ENCODE peak calls at places on chromosomes 12 and 14, in six cellular contexts. One of them, this sample, is unnamed.

GRCh38 chr14:39085933-39086332 is 17.1 kb downstream of the SEC23A start:
- DNase-seq in kidney: no peak
- DNase-seq in esophagus squamous epithelium: no peak
- DNase-seq in CD8-positive, alpha-beta T cell: no peak
- DNase-seq in psoas muscle: no peak
- DNase-seq in lower lobe of right lung: no peak
- DNase-seq in this sample: peak

GRCh38 chr12:25692115-25693035 is 139.3 kb upstream of the LMNTD1 start:
- DNase-seq in kidney: no peak
- DNase-seq in esophagus squamous epithelium: no peak
- DNase-seq in psoas muscle: no peak
- DNase-seq in CD8-positive, alpha-beta T cell: no peak
- DNase-seq in lower lobe of right lung: no peak
- DNase-seq in this sample: peak

GRCh38 chr12:98416845-98417244 is 98.5 kb upstream of the TMPO start:
- DNase-seq in lower lobe of right lung: no peak
- DNase-seq in psoas muscle: no peak
- DNase-seq in esophagus squamous epithelium: no peak
- DNase-seq in kidney: no peak
- DNase-seq in CD8-positive, alpha-beta T cell: no peak
- DNase-seq in this sample: peak

GRCh38 chr12:119920064-119920463 is 42.9 kb upstream of the CIT start:
- DNase-seq in lower lobe of right lung: no peak
- DNase-seq in CD8-positive, alpha-beta T cell: no peak
- DNase-seq in esophagus squamous epithelium: no peak
- DNase-seq in kidney: no peak
- DNase-seq in psoas muscle: no peak
- DNase-seq in this sample: no peak

GRCh38 chr12:64006211-64006610 is 161.7 kb downstream of the SRGAP1 start:
- DNase-seq in esophagus squamous epithelium: no peak
- DNase-seq in kidney: no peak
- DNase-seq in psoas muscle: no peak
- DNase-seq in lower lobe of right lung: no peak
- DNase-seq in CD8-positive, alpha-beta T cell: no peak
- DNase-seq in this sample: peak

GRCh38 chr12:130959632-130960031 is 5.9 kb downstream of the ADGRD1 start:
- DNase-seq in psoas muscle: no peak
- DNase-seq in lower lobe of right lung: no peak
- DNase-seq in esophagus squamous epithelium: no peak
- DNase-seq in CD8-positive, alpha-beta T cell: no peak
- DNase-seq in kidney: no peak
- DNase-seq in this sample: no peak

GRCh38 chr12:81209001-81209400 is 131.1 kb downstream of the ACSS3 start:
- DNase-seq in psoas muscle: no peak
- DNase-seq in esophagus squamous epithelium: no peak
- DNase-seq in lower lobe of right lung: no peak
- DNase-seq in CD8-positive, alpha-beta T cell: no peak
- DNase-seq in kidney: no peak
- DNase-seq in this sample: peak

GRCh38 chr12:48985901-48986300 is 7.8 kb downstream of the WNT1 start:
- DNase-seq in lower lobe of right lung: no peak
- DNase-seq in kidney: no peak
- DNase-seq in CD8-positive, alpha-beta T cell: no peak
- DNase-seq in esophagus squamous epithelium: no peak
- DNase-seq in psoas muscle: no peak
- DNase-seq in this sample: no peak

GRCh38 chr12:97716356-97716755 is 253.8 kb downstream of the RMST start:
- DNase-seq in lower lobe of right lung: no peak
- DNase-seq in esophagus squamous epithelium: no peak
- DNase-seq in CD8-positive, alpha-beta T cell: no peak
- DNase-seq in kidney: no peak
- DNase-seq in psoas muscle: no peak
- DNase-seq in this sample: no peak

GRCh38 chr12:6607751-6608591 is 792 bp upstream of the CHD4 start:
- DNase-seq in lower lobe of right lung: peak
- DNase-seq in kidney: no peak
- DNase-seq in CD8-positive, alpha-beta T cell: peak
- DNase-seq in psoas muscle: no peak
- DNase-seq in esophagus squamous epithelium: no peak
- DNase-seq in this sample: no peak

GRCh38 chr12:102917026-102917787 is at the start of gene PAH:
- DNase-seq in esophagus squamous epithelium: no peak
- DNase-seq in psoas muscle: no peak
- DNase-seq in kidney: peak
- DNase-seq in CD8-positive, alpha-beta T cell: no peak
- DNase-seq in lower lobe of right lung: peak
- DNase-seq in this sample: no peak

GRCh38 chr12:75704208-75704607 is 192.8 kb upstream of the KRR1 start:
- DNase-seq in psoas muscle: no peak
- DNase-seq in lower lobe of right lung: no peak
- DNase-seq in esophagus squamous epithelium: no peak
- DNase-seq in kidney: no peak
- DNase-seq in CD8-positive, alpha-beta T cell: no peak
- DNase-seq in this sample: no peak

GRCh38 chr14:39169541-39169900 is 612 bp downstream of the TRAPPC6B start:
- DNase-seq in psoas muscle: no peak
- DNase-seq in lower lobe of right lung: no peak
- DNase-seq in esophagus squamous epithelium: no peak
- DNase-seq in CD8-positive, alpha-beta T cell: no peak
- DNase-seq in kidney: no peak
- DNase-seq in this sample: no peak

DNA sequence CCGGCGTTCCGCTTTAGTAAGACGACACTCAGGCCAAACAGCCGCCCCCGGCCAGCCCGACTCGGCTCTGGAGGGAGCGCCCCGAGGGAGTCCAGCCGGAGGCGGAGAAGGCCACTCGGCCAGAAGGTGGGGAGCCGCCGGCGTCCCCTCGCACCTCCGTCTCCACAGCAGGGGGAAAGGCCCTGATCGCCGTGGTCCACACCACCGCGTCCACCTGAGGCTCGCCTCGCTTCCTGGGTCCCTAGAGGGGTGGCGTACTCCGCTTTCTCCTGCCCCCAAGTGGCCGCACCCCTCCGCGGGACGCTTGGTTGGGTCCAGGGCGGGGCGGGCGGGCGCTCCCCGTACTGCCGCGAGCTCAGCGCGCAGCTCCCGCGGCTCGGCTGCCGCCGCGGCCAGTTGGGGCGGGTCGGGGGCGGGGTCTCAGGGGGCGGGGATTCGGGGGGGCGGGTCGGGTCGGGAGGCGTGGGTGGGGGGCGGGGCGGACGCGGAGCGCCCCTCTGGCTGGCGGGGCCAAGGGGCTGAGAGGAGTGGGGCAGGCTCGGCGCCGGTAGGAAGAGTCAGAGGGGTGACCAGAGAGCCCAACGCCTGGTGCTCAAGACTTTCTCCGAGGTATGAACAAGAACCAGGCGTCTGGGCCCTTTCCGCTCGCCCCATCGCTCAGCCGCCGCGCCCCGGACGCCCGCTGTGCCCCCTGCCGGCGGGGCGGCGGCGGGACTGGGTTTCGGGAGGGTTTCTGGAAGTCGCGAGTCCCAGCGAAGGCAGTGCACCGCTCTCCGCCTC is at the start of gene FRMD6:
- DNase-seq in CD8-positive, alpha-beta T cell: peak
- DNase-seq in lower lobe of right lung: peak
- DNase-seq in kidney: peak
- DNase-seq in psoas muscle: peak
- DNase-seq in esophagus squamous epithelium: peak
- DNase-seq in this sample: peak
- H3K4me3 ChIP-seq in CD8-positive, alpha-beta T cell: peak
- H3K4me3 ChIP-seq in lower lobe of right lung: peak
- H3K4me3 ChIP-seq in kidney: peak
- H3K4me3 ChIP-seq in psoas muscle: peak
- H3K4me3 ChIP-seq in esophagus squamous epithelium: peak
- H3K4me3 ChIP-seq in this sample: peak

GRCh38 chr14:65069874-65070709 is 32.2 kb downstream of the MAX start:
- DNase-seq in lower lobe of right lung: peak
- DNase-seq in psoas muscle: no peak
- DNase-seq in CD8-positive, alpha-beta T cell: no peak
- DNase-seq in esophagus squamous epithelium: no peak
- DNase-seq in kidney: no peak
- DNase-seq in this sample: no peak

GRCh38 chr14:65072937-65073336 is 29.4 kb downstream of the MAX start:
- DNase-seq in CD8-positive, alpha-beta T cell: no peak
- DNase-seq in psoas muscle: no peak
- DNase-seq in kidney: no peak
- DNase-seq in lower lobe of right lung: no peak
- DNase-seq in esophagus squamous epithelium: no peak
- DNase-seq in this sample: no peak

GRCh38 chr14:65070710-65071033 is 31.6 kb downstream of the MAX start:
- DNase-seq in lower lobe of right lung: no peak
- DNase-seq in CD8-positive, alpha-beta T cell: no peak
- DNase-seq in esophagus squamous epithelium: no peak
- DNase-seq in kidney: no peak
- DNase-seq in psoas muscle: no peak
- DNase-seq in this sample: no peak

GRCh38 chr14:65072256-65072655 is 30.1 kb downstream of the MAX start:
- DNase-seq in psoas muscle: no peak
- DNase-seq in kidney: no peak
- DNase-seq in lower lobe of right lung: no peak
- DNase-seq in CD8-positive, alpha-beta T cell: no peak
- DNase-seq in esophagus squamous epithelium: no peak
- DNase-seq in this sample: no peak

DNA sequence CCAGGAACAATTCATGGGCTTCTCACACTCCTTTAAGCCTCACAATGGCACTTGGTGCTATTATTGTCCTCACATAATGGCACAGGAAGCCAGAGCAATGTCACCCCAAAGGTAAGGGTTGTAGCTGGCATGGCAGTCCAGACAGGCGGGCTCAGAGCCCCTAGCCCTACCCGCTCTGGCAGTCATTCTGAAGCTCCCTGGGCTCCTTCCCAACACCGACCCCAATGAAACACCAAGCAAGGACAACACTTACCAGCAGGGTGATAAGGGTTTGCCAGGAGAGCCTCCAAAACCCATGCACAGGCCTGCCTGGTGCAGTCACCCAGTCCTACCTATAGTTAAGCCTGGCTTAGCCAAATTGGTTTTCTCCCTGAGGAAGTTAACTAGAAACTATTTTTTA is 30.8 kb downstream of the MAX start:
- DNase-seq in esophagus squamous epithelium: no peak
- DNase-seq in psoas muscle: no peak
- DNase-seq in lower lobe of right lung: no peak
- DNase-seq in CD8-positive, alpha-beta T cell: no peak
- DNase-seq in kidney: no peak
- DNase-seq in this sample: no peak
- TF ChIP-seq CTCF in esophagus squamous epithelium: no peak
- TF ChIP-seq CTCF in psoas muscle: no peak
- TF ChIP-seq CTCF in lower lobe of right lung: no peak
- TF ChIP-seq CTCF in CD8-positive, alpha-beta T cell: no peak
- TF ChIP-seq CTCF in kidney: no peak
- TF ChIP-seq CTCF in this sample: no peak

GRCh38 chr14:91835920-91836843 is 31.2 kb downstream of the TC2N start:
- DNase-seq in CD8-positive, alpha-beta T cell: peak
- DNase-seq in psoas muscle: peak
- DNase-seq in kidney: peak
- DNase-seq in lower lobe of right lung: peak
- DNase-seq in esophagus squamous epithelium: no peak
- DNase-seq in this sample: peak
- H3K4me3 ChIP-seq in CD8-positive, alpha-beta T cell: peak
- H3K4me3 ChIP-seq in psoas muscle: peak
- H3K4me3 ChIP-seq in kidney: peak
- H3K4me3 ChIP-seq in lower lobe of right lung: peak
- H3K4me3 ChIP-seq in esophagus squamous epithelium: peak
- H3K4me3 ChIP-seq in this sample: peak

DNA sequence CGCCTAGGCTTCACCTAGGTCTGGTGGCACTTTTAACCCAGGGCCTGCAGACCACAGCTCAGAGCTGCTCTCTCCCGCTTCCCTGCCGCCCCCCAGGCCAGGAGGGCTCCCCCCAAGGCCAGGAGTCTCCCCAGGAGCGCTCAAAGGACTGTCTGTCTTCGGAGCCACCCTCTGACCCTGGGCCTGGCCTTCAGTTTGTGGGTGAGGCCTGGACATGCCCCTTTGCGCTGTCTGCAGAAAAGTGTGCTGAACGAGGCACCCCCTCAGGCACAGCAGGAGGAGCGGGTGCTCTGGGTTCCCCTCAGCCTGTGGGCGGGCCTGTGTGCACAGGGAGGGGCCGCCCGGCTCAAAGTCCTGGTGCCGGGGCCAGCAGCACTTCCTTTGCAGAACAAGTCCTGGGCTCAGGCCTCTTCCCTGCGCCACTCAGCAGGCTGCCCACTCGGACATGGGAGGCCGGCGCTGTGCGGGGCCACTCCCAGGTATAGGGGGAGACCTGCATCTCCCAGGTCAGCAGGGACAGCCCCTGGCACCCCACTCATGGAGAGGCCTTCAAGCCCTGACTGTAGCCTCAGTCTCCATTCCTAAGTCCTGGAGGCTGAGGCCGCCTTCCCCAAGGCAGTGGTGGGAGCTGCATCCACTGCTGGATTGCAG is 14.3 kb downstream of the DEGS2 start:
- DNase-seq in psoas muscle: no peak
- DNase-seq in kidney: no peak
- DNase-seq in lower lobe of right lung: no peak
- DNase-seq in CD8-positive, alpha-beta T cell: no peak
- DNase-seq in esophagus squamous epithelium: no peak
- DNase-seq in this sample: no peak
- TF ChIP-seq CTCF in psoas muscle: no peak
- TF ChIP-seq CTCF in kidney: no peak
- TF ChIP-seq CTCF in lower lobe of right lung: no peak
- TF ChIP-seq CTCF in CD8-positive, alpha-beta T cell: no peak
- TF ChIP-seq CTCF in esophagus squamous epithelium: no peak
- TF ChIP-seq CTCF in this sample: no peak

DNA sequence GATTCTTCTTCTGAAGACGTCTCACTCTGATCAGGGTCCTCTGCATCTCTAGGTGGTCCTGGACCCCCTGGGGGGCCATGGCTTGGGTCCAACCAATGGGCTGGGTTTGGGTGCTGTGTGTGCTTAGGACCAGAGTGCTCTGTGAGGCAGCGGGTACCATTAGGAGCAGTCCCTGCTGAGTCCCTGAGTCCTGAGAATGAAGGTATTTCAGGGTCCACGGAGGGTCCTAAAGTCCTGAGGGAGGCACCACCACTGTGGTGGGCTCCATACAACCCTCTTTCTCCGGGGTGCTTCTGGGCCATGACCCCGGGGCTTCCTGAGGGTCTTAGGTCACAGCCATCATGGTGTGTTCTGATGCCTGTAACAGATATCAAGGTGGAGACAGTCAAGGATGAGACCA is 1.0 kb downstream of the DNAJC14 start:
- DNase-seq in esophagus squamous epithelium: no peak
- DNase-seq in CD8-positive, alpha-beta T cell: no peak
- DNase-seq in kidney: no peak
- DNase-seq in lower lobe of right lung: no peak
- DNase-seq in psoas muscle: no peak
- DNase-seq in this sample: no peak
- H3K4me3 ChIP-seq in esophagus squamous epithelium: no peak
- H3K4me3 ChIP-seq in CD8-positive, alpha-beta T cell: no peak
- H3K4me3 ChIP-seq in kidney: peak
- H3K4me3 ChIP-seq in lower lobe of right lung: peak
- H3K4me3 ChIP-seq in psoas muscle: peak
- H3K4me3 ChIP-seq in this sample: peak